ENCODE peak calls at places on chromosomes 11 and 22, in four cellular contexts. L is GM23338, T is astrocyte, A is PC-9. E is an unnamed sample. For H3K79me2 and H3K4me1, the result is how much of the 10 kb centered on the place peaks cover.

GRCh38 chr11:18789942-18790341 is 1.7 kb downstream of the PTPN5 start:
- DNase-seq in L (no peak), T (no peak), A (no peak), E (no peak)

GRCh38 chr11:12668166-12668565 is 6.1 kb upstream of the TEAD1 start:
- DNase-seq in L (no peak), T (peak), A (no peak), E (no peak)

GRCh38 chr11:117417856-117418255 is 90.2 kb downstream of the CEP164 start:
- DNase-seq in L (no peak), T (no peak), A (no peak), E (no peak)

GRCh38 chr11:1559103-1559951 is 12.7 kb downstream of the DUSP8 start:
- DNase-seq in L (peak), T (peak), A (peak), E (peak)

GRCh38 chr11:78045851-78046485 is 17.7 kb upstream of the THRSP start:
- DNase-seq in L (peak), T (peak), A (peak), E (peak)

GRCh38 chr22:49883294-49883640 is 29.6 kb downstream of the ZBED4 start:
- DNase-seq in L (no peak), T (peak), A (no peak), E (peak)

GRCh38 chr11:35418282-35418846 is 994 bp downstream of the SLC1A2 start:
- DNase-seq in L (peak), T (no peak), A (no peak), E (no peak)

GRCh38 chr11:32072872-32073661 is 17.8 kb upstream of the RCN1 start:
- DNase-seq in L (peak), T (no peak), A (no peak), E (peak)

GRCh38 chr11:57180141-57180561 is 1.6 kb upstream of the LRRC55 start:
- DNase-seq in L (peak), T (no peak), A (no peak), E (peak)

GRCh38 chr11:93326681-93327080 is 3.9 kb upstream of the DEUP1 start:
- DNase-seq in L (no peak), T (no peak), A (no peak), E (no peak)
- TF ChIP-seq CTCF in L (no peak), T (no peak), A (no peak), E (no peak)

GRCh38 chr11:46562527-46562926 is 31.3 kb downstream of the AMBRA1 start:
- DNase-seq in L (no peak), T (no peak), A (no peak), E (no peak)
- H3K79me2 ChIP-seq in L (half or more), T (half or more), A (half or more), E (half or more)

GRCh38 chr11:8809185-8809584 is 101.8 kb upstream of the AKIP1 start:
- DNase-seq in L (no peak), T (no peak), A (no peak), E (no peak)
- H3K4me1 ChIP-seq in L (under half), T (half or more), A (under half), E (half or more)

DNA sequence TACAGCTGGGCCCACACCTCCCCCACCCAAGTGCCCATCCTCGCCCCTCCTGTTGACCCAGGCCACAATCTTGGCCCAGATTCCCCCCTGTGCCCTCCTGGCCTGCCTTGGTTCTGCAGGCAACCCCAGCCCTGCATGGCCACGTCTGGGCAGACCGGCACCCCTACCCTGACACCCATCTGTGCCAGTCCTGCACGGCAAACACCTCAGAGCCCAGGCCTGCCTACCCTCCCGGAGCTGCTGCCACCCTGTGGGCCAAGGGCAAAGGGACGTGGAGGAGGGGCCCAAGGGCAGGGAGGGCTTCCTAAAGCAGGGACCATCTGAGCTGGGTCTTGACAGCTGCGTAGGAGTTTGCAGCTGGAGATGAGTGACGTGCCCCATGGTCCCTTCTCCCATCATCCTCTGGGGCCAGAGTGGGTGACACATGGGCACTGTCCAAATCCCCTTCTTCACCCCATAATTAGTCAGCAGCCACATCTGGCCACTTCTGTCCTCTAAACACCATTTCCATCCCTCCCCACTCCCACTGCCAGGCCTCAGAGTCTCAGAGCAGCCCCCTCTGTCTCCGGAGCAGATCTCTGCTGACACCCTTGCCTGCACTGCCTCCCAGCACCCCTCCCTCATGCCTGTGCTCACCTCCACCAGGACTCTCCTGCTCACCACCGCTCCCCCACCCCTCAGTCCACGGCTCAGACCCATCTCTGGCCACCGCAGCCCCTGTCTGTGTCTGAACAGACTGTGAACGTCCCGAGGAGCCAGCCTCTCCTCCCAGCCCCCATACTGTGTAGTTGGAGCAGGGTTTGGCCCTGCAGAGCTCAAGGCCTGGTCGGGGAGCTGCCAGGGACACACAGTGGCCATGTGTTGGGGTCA is 35.6 kb upstream of the PPARA start:
- DNase-seq in L (no peak), T (no peak), A (no peak), E (no peak)
- TF ChIP-seq CTCF in L (peak), T (no peak), A (no peak), E (no peak)

GRCh38 chr11:63939351-63939920 is 634 bp downstream of the NAA40 start:
- DNase-seq in L (peak), T (no peak), A (no peak), E (peak)
- H3K79me2 ChIP-seq in L (half or more), T (under half), A (half or more), E (under half)

GRCh38 chr11:123588117-123588815 is 66.2 kb downstream of the SCN3B start:
- DNase-seq in L (no peak), T (no peak), A (no peak), E (no peak)
- H3K4me1 ChIP-seq in L (under half), T (under half), A (under half), E (under half)

GRCh38 chr11:66844496-66845142 is 1.4 kb downstream of the RCE1 start:
- DNase-seq in L (no peak), T (no peak), A (no peak), E (peak)

GRCh38 chr11:66846671-66847091 is 3.4 kb downstream of the RCE1 start:
- DNase-seq in L (no peak), T (no peak), A (peak), E (peak)

GRCh38 chr11:66845143-66845875 is 2.1 kb downstream of the RCE1 start:
- DNase-seq in L (no peak), T (no peak), A (no peak), E (peak)

GRCh38 chr11:66847461-66848232 is 4.4 kb downstream of the RCE1 start:
- DNase-seq in L (no peak), T (no peak), A (no peak), E (peak)

DNA sequence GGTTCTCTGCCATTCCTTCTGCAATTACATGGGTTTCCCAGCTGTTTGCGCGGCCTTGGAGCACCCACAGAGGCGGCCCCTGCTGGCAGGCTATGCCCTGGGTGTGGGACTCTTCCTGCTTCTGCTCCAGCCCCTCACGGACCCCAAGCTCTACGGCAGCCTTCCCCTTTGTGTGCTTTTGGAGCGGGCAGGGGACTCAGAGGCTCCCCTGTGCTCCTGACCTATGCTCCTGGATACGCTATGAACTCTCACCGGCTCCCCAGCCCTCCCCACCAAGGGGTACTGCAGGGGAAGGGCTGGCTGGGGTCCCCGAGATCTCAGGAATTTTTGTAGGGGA is 2.6 kb downstream of the RCE1 start:
- DNase-seq in L (no peak), T (no peak), A (no peak), E (peak)
- TF ChIP-seq CTCF in L (peak), T (no peak), A (no peak), E (no peak)

GRCh38 chr11:14310696-14311095 is 48.3 kb downstream of the RRAS2 start:
- DNase-seq in L (no peak), T (no peak), A (no peak), E (no peak)
- H3K79me2 ChIP-seq in L (half or more), T (half or more), A (half or more), E (half or more)

GRCh38 chr11:27390959-27391326 is 27.9 kb upstream of the CCDC34 start:
- DNase-seq in L (no peak), T (peak), A (no peak), E (no peak)

GRCh38 chr11:27392278-27392677 is 29.3 kb upstream of the CCDC34 start:
- DNase-seq in L (no peak), T (no peak), A (no peak), E (no peak)

GRCh38 chr11:27390318-27390958 is 27.4 kb upstream of the CCDC34 start:
- DNase-seq in L (peak), T (no peak), A (no peak), E (no peak)

GRCh38 chr11:27391336-27392015 is 28.5 kb upstream of the CCDC34 start:
- DNase-seq in L (no peak), T (peak), A (peak), E (no peak)

GRCh38 chr11:27392715-27393114 is 29.7 kb upstream of the CCDC34 start:
- DNase-seq in L (peak), T (peak), A (peak), E (no peak)
- H3K4me1 ChIP-seq in L (half or more), T (half or more), A (half or more), E (half or more)

GRCh38 chr11:115869131-115869530 is 364.9 kb upstream of the CADM1 start:
- DNase-seq in L (no peak), T (no peak), A (no peak), E (no peak)

GRCh38 chr11:115871161-115871750 is 367.0 kb upstream of the CADM1 start:
- DNase-seq in L (no peak), T (no peak), A (no peak), E (no peak)

GRCh38 chr11:115872418-115872817 is 368.2 kb upstream of the CADM1 start:
- DNase-seq in L (no peak), T (no peak), A (no peak), E (no peak)

GRCh38 chr11:115873813-115874212 is 369.6 kb upstream of the CADM1 start:
- DNase-seq in L (no peak), T (no peak), A (no peak), E (no peak)

DNA sequence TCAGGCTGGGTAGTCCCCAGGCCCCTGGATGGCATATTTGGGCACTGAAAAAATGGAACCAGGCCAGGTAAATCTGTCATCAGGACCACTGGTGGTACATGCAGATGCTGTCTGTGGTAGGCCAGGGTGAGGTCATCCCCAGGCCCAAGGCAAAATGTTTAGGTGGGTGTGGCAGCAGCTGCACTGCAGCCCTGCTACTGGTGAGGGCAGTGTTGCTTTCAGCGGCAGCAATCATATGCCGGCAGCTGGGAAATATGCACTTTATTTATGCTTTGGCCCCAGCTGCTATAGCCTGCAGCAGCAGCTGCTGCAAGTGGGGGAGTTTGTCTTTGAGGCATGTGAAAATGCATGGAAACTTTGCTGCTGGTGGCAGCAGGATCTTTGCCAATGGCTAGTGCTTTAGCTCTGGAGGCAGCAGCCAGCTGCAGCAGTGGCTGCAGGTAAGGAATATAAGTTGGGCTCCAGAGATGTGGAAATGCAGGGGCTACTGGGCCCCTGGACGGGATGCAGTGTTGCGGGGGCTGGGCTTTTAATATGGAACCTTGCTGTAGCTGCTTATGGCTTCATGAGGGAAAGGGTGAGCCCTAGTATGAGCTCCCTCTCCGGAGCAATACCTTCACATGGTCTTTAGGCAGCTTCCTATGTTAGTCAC is 365.7 kb upstream of the CADM1 start:
- DNase-seq in L (peak), T (no peak), A (no peak), E (no peak)
- TF ChIP-seq CTCF in L (peak), T (peak), A (peak), E (peak)